ENCODE peak calls at places on chromosomes 7 and 10, in ten cellular contexts. A is Caco-2; K is left ventricle myocardium inferior; S is adrenal gland; F is MM.1S; Q is A549; Y is endodermal cell; G is IMR-90; D is CD8-positive, alpha-beta memory T cell; I is thoracic aorta. Z is an unnamed sample.
A peak's percentile ranks its signal among the peaks of the same experiment; 100 is the strongest.

GRCh38 chr7:29375641-29376562 is 181.3 kb downstream of the CHN2 start:
- DNase-seq in S (no peak), F (no peak), A (peak; percentile 80), G (no peak), Q (no peak), I (no peak), Y (peak; percentile 68), K (no peak), D (no peak), Z (peak; percentile 66)

GRCh38 chr10:6543431-6544005 is 36.6 kb downstream of the PRKCQ start:
- DNase-seq in A (no peak), I (no peak), Y (peak; percentile 49), K (no peak), F (peak; percentile 62), S (no peak), Q (no peak), G (no peak), D (peak; percentile 31), Z (no peak)

GRCh38 chr7:143494622-143495021 is 16.9 kb downstream of the TAS2R41 start:
- DNase-seq in G (peak; percentile 45), Q (peak; percentile 20), A (no peak), Y (no peak), S (no peak), F (no peak), D (no peak), K (no peak), I (no peak), Z (no peak)

GRCh38 chr10:96276831-96277230 is 5.5 kb upstream of the BLNK start:
- DNase-seq in D (no peak), A (no peak), S (no peak), Q (no peak), F (no peak), G (no peak), Y (no peak), K (no peak), I (no peak), Z (peak; percentile 57)

GRCh38 chr10:123614888-123615287 is 51.3 kb upstream of the GPR26 start:
- DNase-seq in K (peak; percentile 46), A (peak; percentile 77), S (peak; percentile 70), G (peak; percentile 7), D (peak; percentile 7), Q (peak; percentile 15), I (no peak), Y (peak; percentile 97), F (peak; percentile 61), Z (peak; percentile 41)

GRCh38 chr7:73738220-73738611 is 386 bp downstream of the ABHD11 start:
- DNase-seq in A (peak; percentile 55), F (peak; percentile 55), S (peak; percentile 74), Y (peak; percentile 90), I (no peak), K (peak; percentile 52), D (peak; percentile 56), Q (peak; percentile 74), G (peak; percentile 25), Z (peak; percentile 42)

GRCh38 chr7:140591178-140591902 is 49.3 kb downstream of the DENND2A start:
- DNase-seq in K (no peak), A (no peak), Q (no peak), F (no peak), S (no peak), G (peak; percentile 41), D (no peak), Y (no peak), I (no peak), Z (no peak)

GRCh38 chr10:118763202-118763988 is 8.6 kb upstream of the CACUL1 start:
- DNase-seq in F (no peak), A (no peak), K (no peak), G (no peak), Y (no peak), D (no peak), S (no peak), I (no peak), Q (no peak), Z (no peak)

GRCh38 chr7:39458346-39458745 is 107.9 kb upstream of the YAE1 start:
- DNase-seq in F (no peak), D (no peak), Q (no peak), I (no peak), S (no peak), G (no peak), K (no peak), Y (no peak), A (peak; percentile 15), Z (no peak)

DNA sequence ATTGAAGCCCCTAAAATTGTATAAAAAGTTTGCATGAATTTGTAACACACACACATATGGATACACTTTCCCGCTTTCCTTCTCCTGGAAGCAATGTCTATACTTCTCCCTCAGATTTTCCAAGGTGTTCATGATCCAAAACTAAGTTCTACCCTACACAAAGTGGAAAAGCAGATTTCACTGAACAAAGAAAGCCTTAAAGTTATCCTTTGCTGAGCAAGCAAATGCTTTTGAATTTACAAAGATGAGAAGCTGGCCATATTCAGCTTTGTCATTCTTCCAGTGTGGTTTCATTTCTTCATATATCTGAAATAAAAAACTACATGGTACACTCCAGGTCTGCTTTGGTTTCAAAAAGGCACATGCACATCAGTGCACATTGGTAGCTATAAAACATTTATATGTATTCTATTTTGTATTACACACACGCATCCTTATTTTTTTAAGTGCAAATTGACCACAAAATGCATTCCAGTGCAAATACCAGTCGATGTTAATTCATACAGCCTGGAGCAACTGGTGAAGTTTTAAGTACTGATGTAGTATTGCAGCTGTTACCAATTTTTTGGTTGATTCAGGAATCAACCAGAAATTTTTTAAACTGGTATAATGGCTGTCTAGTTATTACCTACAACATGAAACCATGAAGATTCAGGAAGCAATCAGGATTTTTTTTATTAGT is 65.5 kb upstream of the SRPK2 start:
- DNase-seq in K (no peak), S (no peak), Q (no peak), D (no peak), F (no peak), A (no peak), I (no peak), G (peak; percentile 86), Y (no peak), Z (no peak)
- H3K4me3 ChIP-seq in K (no peak overlapping the region), S (no peak overlapping the region), Q (no peak overlapping the region), D (no peak overlapping the region), F (no peak overlapping the region), A (no peak overlapping the region), I (no peak overlapping the region), G (no peak overlapping the region), Y (no peak overlapping the region), Z (no peak overlapping the region)

GRCh38 chr7:63027075-63027474 is 971.6 kb upstream of the ZNF722 start:
- DNase-seq in G (no peak), Q (no peak), I (no peak), Y (no peak), A (no peak), K (no peak), F (no peak), D (no peak), S (no peak), Z (no peak)

GRCh38 chr7:63025815-63026214 is 972.8 kb upstream of the ZNF722 start:
- DNase-seq in D (no peak), I (no peak), S (no peak), K (no peak), Q (no peak), Y (no peak), G (no peak), F (no peak), A (no peak), Z (no peak)

GRCh38 chr7:63030061-63030460 is 968.6 kb upstream of the ZNF722 start:
- DNase-seq in G (no peak), K (no peak), S (no peak), A (no peak), I (no peak), F (no peak), Q (no peak), D (no peak), Y (no peak), Z (no peak)

GRCh38 chr7:63029207-63029522 is 969.5 kb upstream of the ZNF722 start:
- DNase-seq in Y (no peak), A (no peak), F (no peak), G (no peak), D (no peak), Q (no peak), I (no peak), S (no peak), K (no peak), Z (no peak)

DNA sequence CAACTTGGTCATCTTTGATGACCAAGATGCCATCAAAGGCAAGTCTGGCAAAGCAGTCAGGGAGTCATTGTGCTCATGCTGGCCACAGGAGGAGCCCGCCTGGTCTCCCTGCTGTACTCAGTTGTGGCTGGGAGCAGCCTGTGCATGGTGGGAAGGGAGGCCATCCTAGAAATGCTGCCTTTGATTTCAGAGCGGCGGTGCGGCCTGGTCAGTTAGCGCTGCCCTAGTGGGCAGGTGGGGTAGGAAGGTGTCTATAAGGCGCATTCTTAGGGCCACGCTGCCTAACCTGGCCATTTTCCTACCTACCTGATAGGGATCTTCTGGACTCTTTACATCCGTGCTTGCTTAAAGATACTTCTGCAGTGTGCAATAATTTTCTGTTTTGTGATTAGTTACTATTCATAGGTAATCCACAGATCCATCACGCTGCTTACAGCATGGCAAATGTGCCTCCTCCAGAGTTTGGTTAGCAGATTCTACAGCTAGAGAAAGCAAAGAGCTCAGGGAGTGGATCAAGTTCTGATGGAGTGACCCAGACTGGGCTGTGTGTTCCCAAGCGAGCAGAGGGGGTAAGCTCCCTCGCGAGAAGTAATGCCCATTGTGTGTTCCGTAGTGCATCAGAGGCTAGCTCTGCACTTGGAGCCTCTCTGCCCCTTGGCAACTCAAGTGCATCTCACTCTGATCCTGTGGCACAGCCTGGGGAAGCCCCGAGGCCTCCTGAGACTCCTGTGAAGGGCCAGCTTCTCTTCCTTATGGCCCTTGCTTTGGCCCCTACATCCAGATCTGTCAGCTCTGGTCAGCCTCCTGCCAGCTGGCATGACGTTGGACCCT is 970.1 kb upstream of the ZNF722 start:
- DNase-seq in G (no peak), Q (no peak), K (no peak), Y (no peak), F (no peak), S (no peak), D (no peak), A (no peak), I (no peak), Z (no peak)
- H3K9me3 ChIP-seq in G (peaks cover 16% of the 10 kb centered on the region), Q (no peaks in the 10 kb centered on the region), K (peaks cover 39% of the 10 kb centered on the region), Y (peaks cover 86% of the 10 kb centered on the region), F (no peaks in the 10 kb centered on the region), S (no peaks in the 10 kb centered on the region), D (no peaks in the 10 kb centered on the region), A (no peaks in the 10 kb centered on the region), I (no peaks in the 10 kb centered on the region), Z (no peaks in the 10 kb centered on the region)

GRCh38 chr7:130350945-130351663 is 6.5 kb downstream of the CPA5 start:
- DNase-seq in Q (no peak), F (no peak), G (no peak), K (peak; percentile 34), S (no peak), D (no peak), Y (no peak), I (no peak), A (no peak), Z (no peak)
- H3K4me3 ChIP-seq in Q (no peak overlapping the region), F (no peak overlapping the region), G (no peak overlapping the region), K (no peak overlapping the region), S (no peak overlapping the region), D (no peak overlapping the region), Y (no peak overlapping the region), I (no peak overlapping the region), A (no peak overlapping the region), Z (no peak overlapping the region)

DNA sequence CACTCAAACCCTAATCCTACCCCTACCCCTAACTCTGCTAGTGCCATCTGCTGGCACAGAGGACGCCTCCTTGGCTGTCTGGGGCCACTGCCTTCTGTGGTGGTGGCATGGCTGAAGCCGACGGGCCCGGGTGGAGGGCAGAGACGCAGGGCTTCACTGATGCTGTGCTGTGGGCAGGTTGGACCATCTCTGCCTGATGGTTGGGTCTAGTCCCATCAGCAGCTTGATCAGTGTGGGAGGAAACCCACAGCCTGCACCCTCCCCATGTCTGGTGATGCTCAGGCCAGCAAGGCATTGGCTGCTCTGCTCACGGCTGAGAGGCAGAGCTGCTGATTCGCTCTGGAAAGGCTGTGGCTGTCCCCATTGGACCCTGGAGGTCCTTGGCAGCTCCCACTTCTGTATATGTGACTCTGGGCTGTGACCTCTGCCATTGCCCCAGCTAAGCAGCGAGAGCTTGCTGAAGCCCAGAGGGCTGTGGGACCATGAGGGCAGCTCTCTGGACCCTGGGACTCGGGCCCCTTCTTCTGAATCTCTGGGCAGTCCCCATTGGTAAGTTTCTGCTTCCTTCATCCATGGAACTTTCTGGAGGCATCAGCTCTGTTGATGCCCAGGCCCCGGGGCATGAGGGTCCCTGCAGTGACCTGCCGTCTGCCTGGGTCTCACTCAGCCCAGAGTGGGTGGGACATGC is at the start of gene SCART1:
- DNase-seq in Y (no peak), I (no peak), S (no peak), D (peak; percentile 56), F (no peak), A (no peak), K (no peak), Q (no peak), G (no peak), Z (no peak)
- H3K9me3 ChIP-seq in Y (peaks cover 13% of the 10 kb centered on the region), I (peaks cover 7% of the 10 kb centered on the region), S (peaks cover 5% of the 10 kb centered on the region), D (peaks cover under 1% of the 10 kb centered on the region), F (no peaks in the 10 kb centered on the region), A (peaks cover 13% of the 10 kb centered on the region), K (peaks cover 16% of the 10 kb centered on the region), Q (peaks cover 14% of the 10 kb centered on the region), G (peaks cover 1% of the 10 kb centered on the region), Z (no peaks in the 10 kb centered on the region)

Z was measured in MG63.